ENCODE peak calls at places on chromosomes 13 and 19, in four cellular contexts. N, V, X and O are unnamed samples.
A peak's percentile ranks its signal among the peaks of the same experiment; 100 is the strongest.

GRCh38 chr13:113053376-113053775 is 52.2 kb upstream of the F7 start:
- DNase-seq in V (no peak), N (no peak), X (no peak), O (no peak)

GRCh38 chr13:31276386-31276785 is 76.6 kb downstream of the B3GLCT start:
- DNase-seq in V (no peak), N (no peak), X (no peak), O (no peak)

GRCh38 chr19:47255947-47256687 is at the start of gene CCDC9:
- DNase-seq in X (peak; percentile 96), V (peak; percentile 95), N (peak; percentile 98), O (peak; percentile 98)

GRCh38 chr19:7928741-7929701 is 3.1 kb upstream of the CTXN1 start:
- DNase-seq in V (no peak), N (peak; percentile 90), X (no peak), O (peak; percentile 74)

GRCh38 chr13:35266412-35266811 is 210.1 kb downstream of the MAB21L1 start:
- DNase-seq in X (no peak), N (no peak), V (no peak), O (no peak)

GRCh38 chr13:114212096-114212495 is 22.6 kb upstream of the CDC16 start:
- DNase-seq in V (no peak), X (no peak), N (no peak), O (no peak)

GRCh38 chr13:74987124-74987690 is 494.8 kb downstream of the TBC1D4 start:
- DNase-seq in V (no peak), N (no peak), X (no peak), O (no peak)

GRCh38 chr13:51895906-51896888 is 34.4 kb downstream of the CCDC70 start:
- DNase-seq in V (peak; percentile 30), X (peak; percentile 60), N (no peak), O (peak; percentile 35)

GRCh38 chr13:47845981-47846380 is 155.1 kb downstream of the SUCLA2 start:
- DNase-seq in N (no peak), V (no peak), X (no peak), O (no peak)

GRCh38 chr13:74061939-74062595 is 72.1 kb downstream of the KLF12 start:
- DNase-seq in X (no peak), N (no peak), V (no peak), O (no peak)

GRCh38 chr13:20353973-20354372 is 121.9 kb upstream of the GJB6 start:
- DNase-seq in N (no peak), V (no peak), X (no peak), O (no peak)

GRCh38 chr13:114043421-114044053 is 69.7 kb upstream of the C13orf46 start:
- DNase-seq in N (peak; percentile 79), V (peak; percentile 71), X (no peak), O (peak; percentile 39)

GRCh38 chr13:97141564-97142005 is 80.5 kb upstream of the MBNL2 start:
- DNase-seq in N (peak; percentile 66), V (no peak), X (peak; percentile 91), O (peak; percentile 84)

GRCh38 chr13:100290165-100290801 is 201.4 kb downstream of the PCCA start:
- DNase-seq in N (no peak), X (no peak), V (no peak), O (no peak)

GRCh38 chr19:1590641-1591397 is 1.8 kb downstream of the MBD3 start:
- DNase-seq in N (no peak), X (no peak), V (no peak), O (no peak)

GRCh38 chr13:66265446-66265845 is 964.7 kb downstream of the PCDH9 start:
- DNase-seq in X (no peak), V (no peak), N (no peak), O (no peak)

GRCh38 chr19:19105365-19106060 is 32.8 kb downstream of the TMEM161A start:
- DNase-seq in V (peak; percentile 70), N (no peak), X (peak; percentile 74), O (peak; percentile 92)

GRCh38 chr13:46472384-46472783 is 80.6 kb upstream of the LRCH1 start:
- DNase-seq in N (no peak), V (no peak), X (no peak), O (no peak)
- H3K27ac ChIP-seq in N (no peak overlapping the region), V (no peak overlapping the region), X (no peak overlapping the region), O (no peak overlapping the region)

GRCh38 chr13:101919541-101920306 is 467.2 kb downstream of the ITGBL1 start:
- DNase-seq in X (no peak), V (peak; percentile 27), N (no peak), O (peak; percentile 38)
- H3K4me3 ChIP-seq in X (no peak overlapping the region), V (peak overlapping the region; percentile 44), N (no peak overlapping the region), O (no peak overlapping the region)

GRCh38 chr19:16402076-16402475 is 69.7 kb downstream of the EPS15L1 start:
- DNase-seq in X (no peak), N (no peak), V (no peak), O (no peak)

GRCh38 chr19:16405091-16405490 is 66.7 kb downstream of the EPS15L1 start:
- DNase-seq in V (no peak), N (no peak), X (no peak), O (no peak)

GRCh38 chr19:16404396-16404795 is 67.4 kb downstream of the EPS15L1 start:
- DNase-seq in N (no peak), X (no peak), V (no peak), O (no peak)

GRCh38 chr19:16400911-16401675 is 70.7 kb downstream of the EPS15L1 start:
- DNase-seq in N (peak; percentile 80), X (no peak), V (no peak), O (no peak)

GRCh38 chr19:16403151-16403977 is 68.4 kb downstream of the EPS15L1 start:
- DNase-seq in N (no peak), X (no peak), V (peak; percentile 39), O (no peak)
- H3K27ac ChIP-seq in N (peak overlapping the region; percentile 21), X (no peak overlapping the region), V (peak overlapping the region; percentile 76), O (no peak overlapping the region)

DNA sequence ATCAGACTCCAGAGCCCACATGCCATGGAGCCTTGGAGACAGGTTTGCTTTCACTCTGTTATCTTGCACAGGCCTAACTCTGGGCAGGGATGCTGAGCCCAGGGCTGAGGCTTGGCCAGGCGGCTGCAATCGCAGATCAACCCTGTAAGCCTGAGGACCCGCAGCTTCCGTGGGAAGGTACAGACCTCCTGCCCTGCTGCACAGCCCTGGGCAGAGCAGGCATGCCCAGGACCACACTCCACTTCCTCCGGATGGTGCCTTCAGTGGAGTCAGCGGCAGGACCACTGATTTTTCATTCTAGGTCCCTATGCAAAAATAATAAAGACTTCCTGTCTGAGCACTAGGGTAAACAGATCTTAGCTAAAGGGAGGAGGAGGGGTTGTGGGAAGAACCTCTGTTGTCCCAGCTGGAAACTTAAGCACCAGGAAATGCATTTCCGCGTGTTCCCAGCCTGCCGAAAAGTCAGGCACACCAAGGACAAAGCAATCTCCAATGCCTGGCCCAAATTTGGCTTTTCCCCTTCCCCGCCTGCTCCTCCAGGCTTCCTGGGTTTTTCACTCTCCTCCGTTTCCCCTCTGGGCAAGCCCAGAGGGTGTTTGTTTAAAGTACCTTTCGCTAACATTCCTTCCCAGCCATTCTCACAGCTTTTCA is 87.3 kb downstream of the KCTD15 start:
- DNase-seq in N (no peak), V (peak; percentile 27), X (no peak), O (peak; percentile 22)
- H3K4me3 ChIP-seq in N (peak overlapping the region; percentile 15), V (peak overlapping the region; percentile 38), X (no peak overlapping the region), O (peak overlapping the region; percentile 21)

DNA sequence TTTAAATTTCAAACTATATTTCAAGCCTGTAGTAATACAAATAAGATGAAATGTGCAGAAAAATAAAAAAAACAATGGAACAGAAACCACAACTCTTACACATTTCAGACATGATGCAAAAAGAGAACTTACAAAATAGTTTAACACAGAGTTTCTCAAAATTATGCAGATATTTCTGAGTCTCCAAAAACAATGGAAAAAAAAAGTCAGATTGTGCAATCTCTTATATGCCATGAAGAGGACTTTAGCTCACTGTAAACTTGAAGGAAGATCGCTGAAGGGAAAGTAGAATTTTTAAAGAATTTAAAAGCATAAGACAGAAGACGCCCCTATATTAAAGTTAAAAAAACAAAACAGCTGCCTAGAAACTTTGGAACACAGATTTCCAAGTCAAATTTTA is 20.4 kb downstream of the ZNF708 start:
- DNase-seq in N (no peak), V (no peak), X (no peak), O (no peak)
- H3K27ac ChIP-seq in N (no peak overlapping the region), V (no peak overlapping the region), X (no peak overlapping the region), O (no peak overlapping the region)

GRCh38 chr19:39842693-39843435 is 3.3 kb downstream of the FBL start:
- DNase-seq in N (no peak), X (no peak), V (no peak), O (no peak)
- H3K4me3 ChIP-seq in N (no peak overlapping the region), X (no peak overlapping the region), V (no peak overlapping the region), O (no peak overlapping the region)

GRCh38 chr13:106603568-106603967 is 35.6 kb upstream of the ARGLU1 start:
- DNase-seq in V (no peak), N (no peak), X (no peak), O (no peak)
- H3K27ac ChIP-seq in V (no peak overlapping the region), N (no peak overlapping the region), X (peak overlapping the region; percentile 52), O (no peak overlapping the region)

GRCh38 chr19:5339950-5340636 is 519 bp downstream of the PTPRS start:
- DNase-seq in X (no peak), V (no peak), N (no peak), O (no peak)
- H3K4me3 ChIP-seq in X (peak overlapping the region; percentile 42), V (peak overlapping the region; percentile 71), N (peak overlapping the region; percentile 71), O (peak overlapping the region; percentile 64)

GRCh38 chr13:40985596-40986327 is 33.4 kb downstream of the ELF1 start:
- DNase-seq in X (no peak), V (no peak), N (no peak), O (no peak)
- H3K27ac ChIP-seq in X (peak overlapping the region; percentile 70), V (peak overlapping the region; percentile 86), N (peak overlapping the region; percentile 4), O (no peak overlapping the region)